ENCODE peak calls at places on chromosome 7, in four cellular contexts. Y is GM12891, R is H1, O is SK-N-SH. J is an unnamed sample.
A peak's percentile ranks its signal among the peaks of the same experiment; 100 is the strongest.

GRCh38 chr7:123433665-123434064 is 100.7 kb downstream of the IQUB start:
- DNase-seq in Y (no peak), R (no peak), O (peak; percentile 25), J (no peak)

GRCh38 chr7:82015751-82016150 is 245.9 kb upstream of the HGF start:
- DNase-seq in Y (no peak), R (no peak), O (no peak), J (no peak)

GRCh38 chr7:69932034-69932628 is 333.9 kb downstream of the AUTS2 start:
- DNase-seq in Y (no peak), R (no peak), O (peak; percentile 61), J (no peak)

GRCh38 chr7:55245271-55245723 is 119.8 kb upstream of the LANCL2 start:
- DNase-seq in Y (no peak), R (no peak), O (no peak), J (no peak)

GRCh38 chr7:36775061-36775631 is 50.9 kb upstream of the AOAH start:
- DNase-seq in Y (no peak), R (no peak), O (no peak), J (no peak)

GRCh38 chr7:952548-953441 is 1.7 kb downstream of the ADAP1 start:
- DNase-seq in Y (no peak), R (no peak), O (peak; percentile 35), J (no peak)

GRCh38 chr7:44639701-44640321 is 33.4 kb downstream of the OGDH start:
- DNase-seq in Y (no peak), R (no peak), O (peak; percentile 31), J (no peak)

GRCh38 chr7:118949031-118949430 is 724.5 kb downstream of the ANKRD7 start:
- DNase-seq in Y (no peak), R (no peak), O (no peak), J (no peak)

GRCh38 chr7:128922496-128923410 is 12.2 kb upstream of the KCP start:
- DNase-seq in Y (no peak), R (peak; percentile 44), O (no peak), J (no peak)

GRCh38 chr7:77425151-77426051 is 9.3 kb upstream of the GSAP start:
- DNase-seq in Y (no peak), R (no peak), O (peak; percentile 43), J (no peak)

GRCh38 chr7:142329062-142329788 is 71.4 kb upstream of the PRSS58 start:
- DNase-seq in Y (no peak), R (no peak), O (no peak), J (no peak)

GRCh38 chr7:28041508-28042314 is 138.9 kb downstream of the JAZF1 start:
- DNase-seq in Y (no peak), R (no peak), O (no peak), J (no peak)

GRCh38 chr7:95511716-95512260 is 26.0 kb downstream of the ASB4 start:
- DNase-seq in Y (no peak), R (peak; percentile 73), O (peak; percentile 48), J (no peak)

GRCh38 chr7:11192506-11192905 is 218.8 kb downstream of the PHF14 start:
- DNase-seq in Y (no peak), R (no peak), O (no peak), J (no peak)

GRCh38 chr7:27462575-27463270 is 200.0 kb downstream of the HIBADH start:
- DNase-seq in Y (no peak), R (no peak), O (no peak), J (no peak)

GRCh38 chr7:132336797-132337196 is 239.5 kb downstream of the PLXNA4 start:
- DNase-seq in Y (no peak), R (no peak), O (no peak), J (no peak)

GRCh38 chr7:128350708-128351295 is 7.1 kb upstream of the RBM28 start:
- DNase-seq in Y (no peak), R (no peak), O (peak; percentile 41), J (no peak)

GRCh38 chr7:12524794-12525386 is 45.6 kb upstream of the SCIN start:
- DNase-seq in Y (no peak), R (no peak), O (peak; percentile 47), J (no peak)

GRCh38 chr7:121499526-121500123 is 103.5 kb upstream of the FAM3C start:
- DNase-seq in Y (no peak), R (no peak), O (no peak), J (no peak)

GRCh38 chr7:44757739-44758138 is 9.1 kb downstream of the ZMIZ2 start:
- DNase-seq in Y (no peak), R (no peak), O (no peak), J (no peak)

GRCh38 chr7:83824214-83824613 is 175.3 kb upstream of the SEMA3E start:
- DNase-seq in Y (no peak), R (no peak), O (no peak), J (no peak)

GRCh38 chr7:42236266-42237161 is 495 bp downstream of the GLI3 start:
- DNase-seq in Y (peak; percentile 30), R (peak; percentile 75), O (peak; percentile 48), J (no peak)

GRCh38 chr7:4645241-4645640 is 36.9 kb upstream of the FOXK1 start:
- DNase-seq in Y (no peak), R (no peak), O (no peak), J (no peak)
- TF ChIP-seq TAF1 in Y (no peak), R (no peak), O (no peak), J (no peak)

GRCh38 chr7:15938153-15938552 is 251.7 kb upstream of the MEOX2 start:
- DNase-seq in Y (no peak), R (no peak), O (no peak), J (no peak)

GRCh38 chr7:15932318-15932717 is 245.8 kb upstream of the MEOX2 start:
- DNase-seq in Y (no peak), R (no peak), O (no peak), J (no peak)

GRCh38 chr7:15937571-15937970 is 251.1 kb upstream of the MEOX2 start:
- DNase-seq in Y (no peak), R (no peak), O (no peak), J (no peak)
- TF ChIP-seq TAF1 in Y (no peak), R (no peak), O (no peak), J (no peak)

GRCh38 chr7:57772126-57772924 is 322.3 kb downstream of the ZNF716 start:
- DNase-seq in Y (no peak), R (no peak), O (peak; percentile 49), J (no peak)
- TF ChIP-seq TAF1 in Y (no peak), R (no peak), O (no peak), J (no peak)

DNA sequence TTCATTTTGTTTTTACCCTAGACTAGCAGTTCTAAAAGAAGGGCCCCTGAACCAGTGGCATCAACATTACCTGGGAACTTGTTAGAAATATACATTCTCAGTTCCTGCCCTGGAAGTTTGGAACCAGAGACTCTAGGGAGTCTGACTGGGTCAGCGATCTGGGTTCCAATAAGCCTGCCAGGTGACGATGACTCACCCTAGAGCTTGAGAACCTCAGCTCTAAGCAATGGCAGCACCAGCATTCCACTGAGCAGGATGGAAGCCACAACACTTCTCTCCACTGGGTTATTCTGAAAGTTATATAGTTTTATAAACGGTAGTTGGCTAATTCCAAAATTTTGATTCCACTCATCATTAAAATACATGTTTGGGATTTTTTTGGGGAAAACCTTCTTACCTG is 97.0 kb upstream of the AMPH start:
- DNase-seq in Y (no peak), R (no peak), O (no peak), J (no peak)
- TF ChIP-seq TAF1 in Y (no peak), R (no peak), O (no peak), J (no peak)

GRCh38 chr7:73778801-73779389 is 8.8 kb upstream of the CLDN3 start:
- DNase-seq in Y (no peak), R (no peak), O (no peak), J (no peak)
- TF ChIP-seq TAF1 in Y (no peak), R (no peak), O (no peak), J (no peak)

GRCh38 chr7:134394046-134394445 is 64.9 kb downstream of the AKR1B1 start:
- DNase-seq in Y (no peak), R (no peak), O (no peak), J (no peak)
- TF ChIP-seq TAF1 in Y (no peak), R (no peak), O (no peak), J (no peak)

J was measured in GM12892.